ENCODE peak calls at places on chromosomes 11 and 22, in ten cellular contexts. R is activated T-helper 1 cell treated with anti-CD3 and anti-CD28 coated beads, Interleukin-12 subunit alpha, Interleukin-12 subunit beta, Interleukin-2, Interleukin-4 antibody, amounts not matched to agents 30 ng/mL and 10 ng/mL and 1 ng/mL, durations not matched to agents 14 hours and 24 hours and 36 hours; T is activated T-cell treated with anti-CD3 and anti-CD28 coated beads, Interleukin-2, amount 50 U/mL, for 1 hour; F is mesenteric fat pad; V is NCI-H345; U is stimulated activated CD4-positive, alpha-beta T cell treated with anti-CD3 and anti-CD28 coated beads, TNF-alpha, amount 100 ng/mL, for 1 hour; M is T-cell; D is CD8-positive, alpha-beta memory T cell; Z is pulmonary artery endothelial cell; Y is stromal cell of bone marrow. X is an unnamed sample.

GRCh38 chr11:70498976-70499801 is 100.9 kb downstream of the CTTN start:
- DNase-seq in R (no peak), T (no peak), F (no peak), V (no peak), U (no peak), M (no peak), D (no peak), Z (no peak), Y (no peak), X (no peak)

GRCh38 chr22:45454260-45454659 is 40.8 kb downstream of the RIBC2 start:
- DNase-seq in R (no peak), T (no peak), F (no peak), V (no peak), U (no peak), M (no peak), D (no peak), Z (no peak), Y (no peak), X (no peak)

GRCh38 chr11:107962181-107962580 is 33.9 kb downstream of the RAB39A start:
- DNase-seq in R (no peak), T (no peak), F (no peak), V (no peak), U (no peak), M (no peak), D (no peak), Z (no peak), Y (no peak), X (no peak)

GRCh38 chr11:13336246-13336873 is 58.8 kb downstream of the BMAL1 start:
- DNase-seq in R (no peak), T (no peak), F (no peak), V (no peak), U (no peak), M (no peak), D (no peak), Z (no peak), Y (no peak), X (no peak)

GRCh38 chr11:31366795-31367194 is 2.7 kb downstream of the DCDC1 start:
- DNase-seq in R (no peak), T (no peak), F (no peak), V (no peak), U (no peak), M (no peak), D (peak), Z (no peak), Y (no peak), X (no peak)

GRCh38 chr22:49524362-49524761 is 303.3 kb downstream of the BRD1 start:
- DNase-seq in R (no peak), T (no peak), F (no peak), V (peak), U (no peak), M (no peak), D (no peak), Z (no peak), Y (no peak), X (no peak)

GRCh38 chr11:11876458-11876857 is 34.7 kb downstream of the USP47 start:
- DNase-seq in R (no peak), T (no peak), F (no peak), V (no peak), U (no peak), M (no peak), D (no peak), Z (no peak), Y (no peak), X (no peak)

GRCh38 chr22:47372111-47372581 is 609.7 kb downstream of the TBC1D22A start:
- DNase-seq in R (no peak), T (no peak), F (peak), V (no peak), U (no peak), M (no peak), D (no peak), Z (no peak), Y (no peak), X (no peak)

GRCh38 chr11:30830666-30831065 is 244.5 kb upstream of the MPPED2 start:
- DNase-seq in R (no peak), T (no peak), F (no peak), V (no peak), U (no peak), M (no peak), D (no peak), Z (no peak), Y (no peak), X (no peak)

GRCh38 chr11:11520231-11521015 is 101.4 kb downstream of the GALNT18 start:
- DNase-seq in R (no peak), T (no peak), F (no peak), V (no peak), U (no peak), M (no peak), D (no peak), Z (no peak), Y (no peak), X (no peak)

GRCh38 chr11:8243458-8243857 is 20.2 kb downstream of the LMO1 start:
- DNase-seq in R (no peak), T (no peak), F (no peak), V (no peak), U (no peak), M (no peak), D (no peak), Z (no peak), Y (no peak), X (no peak)

GRCh38 chr11:36748856-36749255 is 150.8 kb upstream of the RAG2 start:
- DNase-seq in R (no peak), T (no peak), F (no peak), V (no peak), U (no peak), M (no peak), D (no peak), Z (no peak), Y (peak), X (no peak)

GRCh38 chr11:46294365-46295309 is 17.2 kb downstream of the CREB3L1 start:
- DNase-seq in R (no peak), T (no peak), F (no peak), V (no peak), U (no peak), M (no peak), D (no peak), Z (no peak), Y (peak), X (no peak)

GRCh38 chr11:60168306-60168705 is 14.6 kb downstream of the MS4A6A start:
- DNase-seq in R (no peak), T (no peak), F (no peak), V (no peak), U (no peak), M (no peak), D (no peak), Z (no peak), Y (no peak), X (no peak)

GRCh38 chr11:59556115-59556882 is 45.0 kb downstream of the OR4D9 start:
- DNase-seq in R (peak), T (peak), F (no peak), V (peak), U (no peak), M (peak), D (peak), Z (no peak), Y (peak), X (peak)

GRCh38 chr11:37323843-37324242 is 725.8 kb upstream of the RAG2 start:
- DNase-seq in R (no peak), T (no peak), F (no peak), V (no peak), U (no peak), M (no peak), D (no peak), Z (no peak), Y (no peak), X (no peak)

GRCh38 chr11:130390071-130390758 is 38.2 kb downstream of the ADAMTS8 start:
- DNase-seq in R (no peak), T (no peak), F (no peak), V (no peak), U (no peak), M (no peak), D (no peak), Z (no peak), Y (peak), X (no peak)

GRCh38 chr11:7651140-7651551 is 22.2 kb downstream of the CYB5R2 start:
- DNase-seq in R (no peak), T (no peak), F (no peak), V (no peak), U (no peak), M (no peak), D (no peak), Z (no peak), Y (no peak), X (no peak)

GRCh38 chr11:15942936-15943335 is 413.4 kb downstream of the SOX6 start:
- DNase-seq in R (no peak), T (no peak), F (no peak), V (no peak), U (no peak), M (no peak), D (no peak), Z (no peak), Y (no peak), X (no peak)

GRCh38 chr11:70292863-70293262 is 22.4 kb downstream of the PPFIA1 start:
- DNase-seq in R (no peak), T (no peak), F (no peak), V (no peak), U (no peak), M (no peak), D (no peak), Z (no peak), Y (no peak), X (no peak)

GRCh38 chr11:19160839-19161238 is 40.9 kb downstream of the CSRP3 start:
- DNase-seq in R (no peak), T (no peak), F (no peak), V (no peak), U (no peak), M (no peak), D (no peak), Z (no peak), Y (no peak), X (no peak)

GRCh38 chr11:55673860-55674259 is 11.9 kb downstream of the OR4C6 start:
- DNase-seq in R (no peak), T (no peak), F (no peak), V (no peak), U (no peak), M (no peak), D (no peak), Z (no peak), Y (no peak), X (no peak)